ENCODE peak calls at places on chromosomes 11 and 22, in four cellular contexts. One of them, this sample, is unnamed.

GRCh38 chr11:64211181-64211872 is 4.8 kb downstream of the FERMT3 start:
- DNase-seq in MCF 10A: no peak
- DNase-seq in AG09309: no peak
- DNase-seq in tibial nerve: no peak
- DNase-seq in this sample: no peak

GRCh38 chr11:78216571-78217287 is 28.0 kb downstream of the USP35 start:
- DNase-seq in MCF 10A: peak
- DNase-seq in AG09309: no peak
- DNase-seq in tibial nerve: no peak
- DNase-seq in this sample: no peak

GRCh38 chr11:83573097-83573496 is 286.9 kb upstream of the CCDC90B start:
- DNase-seq in MCF 10A: peak
- DNase-seq in AG09309: peak
- DNase-seq in tibial nerve: no peak
- DNase-seq in this sample: peak

GRCh38 chr11:72786305-72787261 is 7.3 kb downstream of the STARD10 start:
- DNase-seq in MCF 10A: no peak
- DNase-seq in AG09309: no peak
- DNase-seq in tibial nerve: no peak
- DNase-seq in this sample: no peak

GRCh38 chr11:44110231-44110679 is 14.8 kb downstream of the EXT2 start:
- DNase-seq in MCF 10A: peak
- DNase-seq in AG09309: no peak
- DNase-seq in tibial nerve: peak
- DNase-seq in this sample: no peak

GRCh38 chr11:62508336-62509058 is 38.1 kb downstream of the AHNAK start:
- DNase-seq in MCF 10A: peak
- DNase-seq in AG09309: peak
- DNase-seq in tibial nerve: peak
- DNase-seq in this sample: peak

GRCh38 chr11:9624448-9624847 is 39.4 kb upstream of the SWAP70 start:
- DNase-seq in MCF 10A: no peak
- DNase-seq in AG09309: no peak
- DNase-seq in tibial nerve: no peak
- DNase-seq in this sample: no peak

GRCh38 chr11:115127790-115128189 is 376.4 kb downstream of the CADM1 start:
- DNase-seq in MCF 10A: no peak
- DNase-seq in AG09309: no peak
- DNase-seq in tibial nerve: no peak
- DNase-seq in this sample: no peak

GRCh38 chr11:56122073-56122472 is at the start of gene OR8H3:
- DNase-seq in MCF 10A: no peak
- DNase-seq in AG09309: no peak
- DNase-seq in tibial nerve: no peak
- DNase-seq in this sample: no peak

GRCh38 chr11:110968348-110969062 is 256.3 kb upstream of the ARHGAP20 start:
- DNase-seq in MCF 10A: no peak
- DNase-seq in AG09309: no peak
- DNase-seq in tibial nerve: no peak
- DNase-seq in this sample: no peak

GRCh38 chr11:61784506-61784805 is 7.9 kb downstream of the TMEM258 start:
- DNase-seq in MCF 10A: no peak
- DNase-seq in AG09309: no peak
- DNase-seq in tibial nerve: no peak
- DNase-seq in this sample: no peak

GRCh38 chr11:18705651-18706281 is 7.2 kb downstream of the TMEM86A start:
- DNase-seq in MCF 10A: no peak
- DNase-seq in AG09309: no peak
- DNase-seq in tibial nerve: no peak
- DNase-seq in this sample: no peak

GRCh38 chr11:67045314-67045713 is 11.3 kb upstream of the RHOD start:
- DNase-seq in MCF 10A: peak
- DNase-seq in AG09309: peak
- DNase-seq in tibial nerve: no peak
- DNase-seq in this sample: peak

GRCh38 chr22:31611065-31611760 is 50.8 kb downstream of the PISD start:
- DNase-seq in MCF 10A: no peak
- DNase-seq in AG09309: no peak
- DNase-seq in tibial nerve: no peak
- DNase-seq in this sample: no peak

GRCh38 chr22:36746571-36746970 is 29.3 kb downstream of the IFT27 start:
- DNase-seq in MCF 10A: no peak
- DNase-seq in AG09309: no peak
- DNase-seq in tibial nerve: no peak
- DNase-seq in this sample: no peak

GRCh38 chr11:109085708-109086373 is 336.1 kb upstream of the C11orf87 start:
- DNase-seq in MCF 10A: no peak
- DNase-seq in AG09309: peak
- DNase-seq in tibial nerve: no peak
- DNase-seq in this sample: no peak

GRCh38 chr11:88345408-88345807 is 7.9 kb upstream of the CTSC start:
- DNase-seq in MCF 10A: peak
- DNase-seq in AG09309: no peak
- DNase-seq in tibial nerve: no peak
- DNase-seq in this sample: no peak

GRCh38 chr11:119046489-119046888 is 10.5 kb downstream of the HYOU1 start:
- DNase-seq in MCF 10A: no peak
- DNase-seq in AG09309: no peak
- DNase-seq in tibial nerve: no peak
- DNase-seq in this sample: no peak

GRCh38 chr22:37630839-37631435 is 8.5 kb upstream of the SH3BP1 start:
- DNase-seq in MCF 10A: no peak
- DNase-seq in AG09309: no peak
- DNase-seq in tibial nerve: no peak
- DNase-seq in this sample: no peak

GRCh38 chr11:16361108-16361869 is 4.9 kb upstream of the SOX6 start:
- DNase-seq in MCF 10A: no peak
- DNase-seq in AG09309: no peak
- DNase-seq in tibial nerve: no peak
- DNase-seq in this sample: no peak

GRCh38 chr11:103325686-103326069 is 216.5 kb downstream of the DYNC2H1 start:
- DNase-seq in MCF 10A: no peak
- DNase-seq in AG09309: no peak
- DNase-seq in tibial nerve: no peak
- DNase-seq in this sample: no peak

GRCh38 chr22:28397324-28397723 is 282.3 kb downstream of the TTC28 start:
- DNase-seq in MCF 10A: no peak
- DNase-seq in AG09309: no peak
- DNase-seq in tibial nerve: no peak
- DNase-seq in this sample: no peak

DNA sequence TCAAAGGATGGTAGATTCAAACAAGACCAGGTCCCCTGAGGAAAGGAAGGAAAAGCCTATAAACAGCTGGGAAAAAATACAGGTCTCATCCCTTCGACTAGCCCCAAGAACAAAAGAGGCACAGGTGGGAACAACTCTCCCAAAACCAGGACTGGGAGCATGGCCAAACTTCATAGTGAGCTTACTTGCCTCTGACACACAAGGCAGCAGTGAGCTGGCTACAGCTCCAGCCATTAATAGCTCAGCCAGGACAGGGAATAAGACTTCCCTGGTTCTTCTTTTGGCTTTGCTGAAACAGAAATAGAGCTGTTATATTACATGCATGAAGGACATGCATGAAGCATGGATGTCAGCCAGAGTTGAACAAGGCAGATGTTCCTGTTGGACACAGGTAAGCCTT is at the start of gene OR10A2:
- DNase-seq in MCF 10A: peak
- DNase-seq in AG09309: no peak
- DNase-seq in tibial nerve: no peak
- DNase-seq in this sample: no peak
- TF ChIP-seq CTCF in MCF 10A: no peak
- TF ChIP-seq CTCF in AG09309: no peak
- TF ChIP-seq CTCF in tibial nerve: no peak
- TF ChIP-seq CTCF in this sample: no peak

DNA sequence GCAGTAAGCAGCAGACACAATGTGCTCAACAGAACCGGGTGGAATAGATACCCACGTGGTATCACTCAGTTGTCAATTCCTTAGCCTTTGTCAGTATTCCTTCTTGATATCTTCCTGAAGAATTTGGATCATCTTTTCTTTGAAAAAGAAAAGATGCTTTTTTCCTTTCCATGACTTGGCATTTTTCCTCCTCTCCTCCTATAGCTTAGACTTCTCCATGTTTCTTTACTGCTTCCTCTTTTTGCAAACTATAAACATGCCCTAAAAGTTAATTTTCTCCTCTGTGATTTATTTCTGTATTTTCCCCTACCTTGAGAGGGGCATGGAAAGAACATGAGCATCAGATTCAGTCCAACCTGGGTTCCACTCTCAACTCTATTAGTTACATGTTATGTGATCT is 11.7 kb downstream of the CBLIF start:
- DNase-seq in MCF 10A: no peak
- DNase-seq in AG09309: no peak
- DNase-seq in tibial nerve: no peak
- DNase-seq in this sample: no peak
- TF ChIP-seq CTCF in MCF 10A: no peak
- TF ChIP-seq CTCF in AG09309: no peak
- TF ChIP-seq CTCF in tibial nerve: no peak
- TF ChIP-seq CTCF in this sample: no peak

GRCh38 chr11:24383137-24383536 is 113.7 kb upstream of the LUZP2 start:
- DNase-seq in MCF 10A: no peak
- DNase-seq in AG09309: no peak
- DNase-seq in tibial nerve: no peak
- DNase-seq in this sample: no peak

GRCh38 chr11:24389575-24389974 is 107.3 kb upstream of the LUZP2 start:
- DNase-seq in MCF 10A: no peak
- DNase-seq in AG09309: no peak
- DNase-seq in tibial nerve: no peak
- DNase-seq in this sample: no peak

GRCh38 chr11:24391165-24391564 is 105.7 kb upstream of the LUZP2 start:
- DNase-seq in MCF 10A: peak
- DNase-seq in AG09309: no peak
- DNase-seq in tibial nerve: no peak
- DNase-seq in this sample: peak

GRCh38 chr11:24386551-24387404 is 110.1 kb upstream of the LUZP2 start:
- DNase-seq in MCF 10A: peak
- DNase-seq in AG09309: no peak
- DNase-seq in tibial nerve: no peak
- DNase-seq in this sample: peak
- TF ChIP-seq CTCF in MCF 10A: peak
- TF ChIP-seq CTCF in AG09309: peak
- TF ChIP-seq CTCF in tibial nerve: no peak
- TF ChIP-seq CTCF in this sample: peak

GRCh38 chr11:121100943-121101342 is at the start of gene TECTA:
- DNase-seq in MCF 10A: no peak
- DNase-seq in AG09309: no peak
- DNase-seq in tibial nerve: no peak
- DNase-seq in this sample: no peak

GRCh38 chr11:121105063-121105480 is 4.0 kb downstream of the TECTA start:
- DNase-seq in MCF 10A: no peak
- DNase-seq in AG09309: no peak
- DNase-seq in tibial nerve: peak
- DNase-seq in this sample: no peak

GRCh38 chr11:121106812-121107211 is 5.8 kb downstream of the TECTA start:
- DNase-seq in MCF 10A: no peak
- DNase-seq in AG09309: no peak
- DNase-seq in tibial nerve: no peak
- DNase-seq in this sample: no peak

GRCh38 chr11:121105851-121106250 is 4.8 kb downstream of the TECTA start:
- DNase-seq in MCF 10A: no peak
- DNase-seq in AG09309: no peak
- DNase-seq in tibial nerve: no peak
- DNase-seq in this sample: no peak

GRCh38 chr11:121104223-121104831 is 3.3 kb downstream of the TECTA start:
- DNase-seq in MCF 10A: no peak
- DNase-seq in AG09309: no peak
- DNase-seq in tibial nerve: no peak
- DNase-seq in this sample: no peak
- TF ChIP-seq CTCF in MCF 10A: no peak
- TF ChIP-seq CTCF in AG09309: no peak
- TF ChIP-seq CTCF in tibial nerve: no peak
- TF ChIP-seq CTCF in this sample: no peak

GRCh38 chr11:22928207-22928917 is 68.1 kb upstream of the CCDC179 start:
- DNase-seq in MCF 10A: peak
- DNase-seq in AG09309: no peak
- DNase-seq in tibial nerve: no peak
- DNase-seq in this sample: no peak
- TF ChIP-seq CTCF in MCF 10A: no peak
- TF ChIP-seq CTCF in AG09309: no peak
- TF ChIP-seq CTCF in tibial nerve: no peak
- TF ChIP-seq CTCF in this sample: no peak

GRCh38 chr11:71420455-71421241 is 27.5 kb downstream of the DHCR7 start:
- DNase-seq in MCF 10A: peak
- DNase-seq in AG09309: no peak
- DNase-seq in tibial nerve: no peak
- DNase-seq in this sample: no peak

GRCh38 chr11:71418643-71419042 is 29.6 kb downstream of the DHCR7 start:
- DNase-seq in MCF 10A: no peak
- DNase-seq in AG09309: no peak
- DNase-seq in tibial nerve: no peak
- DNase-seq in this sample: no peak

GRCh38 chr11:71425409-71425808 is 22.8 kb downstream of the DHCR7 start:
- DNase-seq in MCF 10A: no peak
- DNase-seq in AG09309: no peak
- DNase-seq in tibial nerve: no peak
- DNase-seq in this sample: no peak

GRCh38 chr11:71423181-71423790 is 24.9 kb downstream of the DHCR7 start:
- DNase-seq in MCF 10A: no peak
- DNase-seq in AG09309: no peak
- DNase-seq in tibial nerve: no peak
- DNase-seq in this sample: no peak

GRCh38 chr11:71421392-71421950 is 26.7 kb downstream of the DHCR7 start:
- DNase-seq in MCF 10A: no peak
- DNase-seq in AG09309: no peak
- DNase-seq in tibial nerve: no peak
- DNase-seq in this sample: no peak
- TF ChIP-seq CTCF in MCF 10A: no peak
- TF ChIP-seq CTCF in AG09309: no peak
- TF ChIP-seq CTCF in tibial nerve: no peak
- TF ChIP-seq CTCF in this sample: no peak

GRCh38 chr11:82038151-82038550 is 695.5 kb downstream of the FAM181B start:
- DNase-seq in MCF 10A: peak
- DNase-seq in AG09309: no peak
- DNase-seq in tibial nerve: no peak
- DNase-seq in this sample: no peak
- TF ChIP-seq CTCF in MCF 10A: no peak
- TF ChIP-seq CTCF in AG09309: no peak
- TF ChIP-seq CTCF in tibial nerve: no peak
- TF ChIP-seq CTCF in this sample: no peak

GRCh38 chr22:34055525-34056200 is 135.4 kb upstream of the LARGE1 start:
- DNase-seq in MCF 10A: no peak
- DNase-seq in AG09309: no peak
- DNase-seq in tibial nerve: no peak
- DNase-seq in this sample: no peak
- TF ChIP-seq CTCF in MCF 10A: no peak
- TF ChIP-seq CTCF in AG09309: no peak
- TF ChIP-seq CTCF in tibial nerve: no peak
- TF ChIP-seq CTCF in this sample: no peak

DNA sequence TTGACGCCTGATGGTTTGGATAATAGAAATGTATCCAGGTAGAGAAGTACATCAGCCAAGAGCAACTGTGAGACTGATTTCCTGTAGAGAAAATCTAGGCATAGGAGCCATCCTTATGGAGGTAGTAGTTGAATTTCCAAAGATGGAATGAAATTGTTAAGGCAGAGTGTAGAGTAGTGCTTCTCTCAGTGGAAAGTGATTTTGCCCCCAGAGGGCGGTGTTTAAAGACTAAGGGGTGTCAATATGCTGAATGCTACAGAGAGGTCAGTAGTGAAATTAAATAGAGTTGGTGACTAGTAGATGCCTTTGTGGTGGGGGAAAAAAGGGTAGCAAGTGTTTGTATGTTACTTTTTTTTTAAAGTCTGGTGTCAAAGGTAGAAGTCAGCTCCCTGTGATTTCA is 54.5 kb downstream of the TRIM44 start:
- DNase-seq in MCF 10A: peak
- DNase-seq in AG09309: no peak
- DNase-seq in tibial nerve: no peak
- DNase-seq in this sample: no peak
- TF ChIP-seq CTCF in MCF 10A: no peak
- TF ChIP-seq CTCF in AG09309: no peak
- TF ChIP-seq CTCF in tibial nerve: no peak
- TF ChIP-seq CTCF in this sample: no peak